ENCODE peak calls at places on chromosomes 12 and 14, in six cellular contexts. D is upper lobe of right lung, O is Calu3, T is neural crest cell, Y is heart left ventricle, K is PC-3. S is an unnamed sample.
A peak's percentile ranks its signal among the peaks of the same experiment; 100 is the strongest.

GRCh38 chr14:69842671-69843407 is 36.4 kb upstream of the SMOC1 start:
- DNase-seq in T (no peak), Y (no peak), D (no peak), K (no peak), O (no peak), S (no peak)

GRCh38 chr14:39422243-39422642 is 10.0 kb downstream of the FBXO33 start:
- DNase-seq in K (no peak), T (no peak), Y (no peak), O (no peak), D (no peak), S (no peak)

GRCh38 chr14:62146014-62146413 is 383.8 kb downstream of the SNAPC1 start:
- DNase-seq in T (no peak), D (no peak), Y (no peak), O (no peak), K (no peak), S (no peak)

GRCh38 chr14:98961191-98961590 is 310.8 kb downstream of the BCL11B start:
- DNase-seq in Y (no peak), D (no peak), T (no peak), O (no peak), K (no peak), S (no peak)

GRCh38 chr12:117125275-117125613 is 26.0 kb upstream of the TESC start:
- DNase-seq in D (peak; percentile 4), Y (no peak), K (peak; percentile 28), O (no peak), T (no peak), S (peak; percentile 34)

GRCh38 chr12:14514154-14514842 is 53.4 kb downstream of the PLBD1 start:
- DNase-seq in Y (peak; percentile 42), D (no peak), O (peak; percentile 72), K (peak; percentile 93), T (no peak), S (no peak)

GRCh38 chr12:113766880-113767878 is 198.9 kb downstream of the RBM19 start:
- DNase-seq in Y (no peak), K (peak; percentile 91), O (peak; percentile 57), T (no peak), D (no peak), S (no peak)

GRCh38 chr12:3543826-3544225 is 52.8 kb downstream of the PRMT8 start:
- DNase-seq in T (no peak), Y (no peak), D (no peak), K (no peak), O (no peak), S (no peak)

GRCh38 chr12:6451348-6452244 is at the start of gene TAPBPL:
- DNase-seq in T (peak; percentile 44), D (peak; percentile 91), K (no peak), O (peak; percentile 73), Y (peak; percentile 93), S (no peak)

GRCh38 chr14:103204852-103205540 is 81.7 kb downstream of the TNFAIP2 start:
- DNase-seq in K (no peak), D (peak; percentile 3), O (no peak), Y (no peak), T (no peak), S (no peak)

GRCh38 chr12:105455250-105455649 is 124.8 kb downstream of the C12orf75 start:
- DNase-seq in D (no peak), K (peak; percentile 94), T (no peak), Y (no peak), O (no peak), S (no peak)

GRCh38 chr12:29562167-29562776 is 64.8 kb upstream of the OVCH1 start:
- DNase-seq in Y (peak; percentile 30), K (no peak), O (no peak), D (no peak), T (no peak), S (no peak)

GRCh38 chr14:96997996-96998395 is 200.8 kb downstream of the VRK1 start:
- DNase-seq in D (no peak), Y (no peak), O (no peak), T (no peak), K (no peak), S (no peak)

GRCh38 chr12:59780605-59781135 is 184.8 kb downstream of the SLC16A7 start:
- DNase-seq in Y (no peak), D (no peak), T (no peak), K (peak; percentile 51), O (peak; percentile 26), S (no peak)

GRCh38 chr12:88793091-88793490 is 212.8 kb upstream of the KITLG start:
- DNase-seq in T (no peak), K (peak; percentile 17), D (no peak), Y (no peak), O (no peak), S (no peak)

GRCh38 chr12:40560848-40561247 is 131.4 kb upstream of the CNTN1 start:
- DNase-seq in T (no peak), D (no peak), K (no peak), O (no peak), Y (no peak), S (no peak)

GRCh38 chr12:65937181-65937641 is 112.9 kb downstream of the HMGA2 start:
- DNase-seq in T (no peak), K (no peak), O (no peak), D (no peak), Y (no peak), S (no peak)

GRCh38 chr14:61710853-61711817 is 15.8 kb downstream of the HIF1A start:
- DNase-seq in K (peak; percentile 82), T (no peak), O (no peak), Y (no peak), D (no peak), S (no peak)

GRCh38 chr12:55965941-55966407 is at the start of gene PMEL:
- DNase-seq in T (no peak), K (no peak), O (peak; percentile 8), D (no peak), Y (no peak), S (no peak)

GRCh38 chr14:93903342-93904184 is 23.6 kb upstream of the FAM181A start:
- DNase-seq in D (peak; percentile 69), O (peak; percentile 28), T (peak; percentile 27), Y (no peak), K (peak; percentile 18), S (no peak)
- TF ChIP-seq CTCF in D (peak; percentile 35), O (peak; percentile 14), T (peak; percentile 49), Y (no peak), K (peak; percentile 51), S (peak; percentile 59)

GRCh38 chr14:101562659-101563351 is 1.5 kb downstream of the DIO3 start:
- DNase-seq in K (no peak), T (no peak), O (no peak), Y (no peak), D (no peak), S (peak; percentile 77)
- TF ChIP-seq CTCF in K (no peak), T (no peak), O (no peak), Y (no peak), D (no peak), S (no peak)

GRCh38 chr14:50053935-50054334 is 62.4 kb downstream of the VCPKMT start:
- DNase-seq in O (no peak), K (no peak), D (no peak), Y (no peak), T (no peak), S (no peak)

GRCh38 chr14:50056457-50056856 is 59.9 kb downstream of the VCPKMT start:
- DNase-seq in T (no peak), D (peak; percentile 58), Y (no peak), O (no peak), K (no peak), S (peak; percentile 68)

GRCh38 chr14:50058112-50058511 is 58.3 kb downstream of the VCPKMT start:
- DNase-seq in O (no peak), T (no peak), Y (no peak), D (no peak), K (no peak), S (no peak)

GRCh38 chr14:50057331-50057730 is 59.0 kb downstream of the VCPKMT start:
- DNase-seq in D (no peak), O (no peak), T (no peak), K (no peak), Y (no peak), S (peak; percentile 22)

DNA sequence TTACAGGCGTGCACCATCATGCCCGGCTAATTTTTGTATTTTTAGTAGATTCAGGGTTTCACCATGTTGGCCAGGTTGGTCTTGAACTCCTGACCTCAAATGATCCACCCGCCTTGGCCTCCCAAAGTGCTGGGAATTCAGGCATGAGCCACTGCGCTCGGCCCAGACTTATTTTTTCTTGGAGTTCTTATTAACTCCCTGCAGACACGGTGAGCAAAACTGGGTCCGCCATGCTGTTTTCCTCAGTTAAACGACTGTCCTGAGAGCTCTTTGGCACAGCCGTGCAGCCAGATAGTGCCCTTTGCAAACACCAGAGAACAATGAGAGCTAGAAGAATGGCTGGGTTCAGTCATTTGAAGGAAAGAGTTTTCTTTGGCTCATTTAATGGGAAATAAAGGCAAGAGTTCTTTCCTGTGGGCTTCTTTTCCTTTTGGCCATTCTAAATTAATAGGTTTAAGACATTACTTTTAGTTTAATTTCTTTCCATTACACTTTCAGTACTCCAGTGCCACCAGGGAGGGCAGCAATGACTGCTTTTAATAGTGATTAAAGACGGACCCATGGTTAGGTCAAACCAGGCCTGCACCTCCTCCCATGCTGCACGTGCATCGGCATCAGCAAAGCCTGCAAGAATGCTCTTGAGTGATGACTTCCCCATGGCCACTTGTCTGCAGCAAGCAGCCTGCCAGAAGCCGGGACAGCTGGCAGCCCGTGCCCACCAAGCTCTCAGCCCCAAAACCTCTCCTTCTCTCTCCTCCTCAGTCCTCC is 60.7 kb downstream of the VCPKMT start:
- DNase-seq in K (no peak), Y (peak; percentile 55), O (no peak), T (no peak), D (peak; percentile 46), S (peak; percentile 18)
- TF ChIP-seq CTCF in K (peak; percentile 43), Y (no peak), O (no peak), T (no peak), D (no peak), S (peak; percentile 45)

GRCh38 chr12:79006306-79006705 is 141.7 kb downstream of the SYT1 start:
- DNase-seq in T (no peak), D (no peak), O (no peak), K (peak; percentile 52), Y (no peak), S (no peak)
- TF ChIP-seq CTCF in T (no peak), D (no peak), O (no peak), K (peak; percentile 69), Y (no peak), S (peak; percentile 68)

GRCh38 chr14:43898709-43899108 is 608.4 kb downstream of the FSCB start:
- DNase-seq in K (peak; percentile 37), D (no peak), Y (no peak), O (no peak), T (no peak), S (no peak)
- TF ChIP-seq CTCF in K (peak; percentile 45), D (no peak), Y (no peak), O (no peak), T (peak; percentile 39), S (no peak)

GRCh38 chr14:104751539-104752337 is 1.2 kb upstream of the SIVA1 start:
- DNase-seq in Y (peak; percentile 42), D (no peak), K (no peak), T (no peak), O (no peak), S (no peak)
- TF ChIP-seq CTCF in Y (no peak), D (no peak), K (no peak), T (no peak), O (no peak), S (no peak)

DNA sequence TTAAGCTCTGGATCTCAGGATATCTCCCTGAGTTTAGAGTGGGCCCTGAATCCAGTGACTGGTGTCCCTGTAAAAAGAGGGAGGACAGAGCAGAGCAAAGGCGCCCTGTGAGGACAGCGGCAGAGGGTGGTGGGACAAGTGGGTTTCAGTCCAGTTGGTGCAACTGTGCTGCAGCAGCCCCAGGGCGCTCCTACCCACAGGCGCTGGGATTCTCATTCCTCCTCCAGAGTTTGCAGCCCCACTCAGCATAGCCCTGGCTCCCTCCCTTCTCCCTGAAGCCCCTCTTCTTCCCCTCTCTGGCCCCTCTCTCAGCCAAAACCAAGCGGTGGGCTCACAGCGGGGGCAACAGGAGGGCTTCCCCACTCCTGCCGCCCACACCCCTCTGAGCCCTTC is 1.6 kb downstream of the TMEM179 start:
- DNase-seq in T (no peak), K (no peak), O (no peak), Y (no peak), D (peak; percentile 50), S (no peak)
- TF ChIP-seq CTCF in T (no peak), K (no peak), O (no peak), Y (no peak), D (no peak), S (no peak)